ENCODE peak calls at places on chromosomes 7 and 10, in seven cellular contexts. U, V, G, L, M, Q and D are unnamed samples.

GRCh38 chr7:50818324-50818723 is 35.6 kb upstream of the GRB10 start:
- DNase-seq in U (no peak), V (no peak), G (no peak), L (no peak), M (no peak), Q (no peak), D (no peak)

GRCh38 chr10:16999665-17000451 is 129.8 kb downstream of the CUBN start:
- DNase-seq in U (no peak), V (no peak), G (no peak), L (no peak), M (peak; percentile 84), Q (no peak), D (peak; percentile 85)

GRCh38 chr7:3207387-3207786 is 93.7 kb upstream of the SDK1 start:
- DNase-seq in U (no peak), V (no peak), G (no peak), L (no peak), M (no peak), Q (no peak), D (no peak)

GRCh38 chr10:37234692-37235091 is 109.3 kb downstream of the ANKRD30A start:
- DNase-seq in U (no peak), V (no peak), G (no peak), L (no peak), M (no peak), Q (no peak), D (no peak)

GRCh38 chr10:110311357-110311949 is 6.7 kb upstream of the SMNDC1 start:
- DNase-seq in U (peak; percentile 59), V (peak; percentile 79), G (peak; percentile 58), L (no peak), M (peak; percentile 70), Q (peak; percentile 73), D (peak; percentile 70)

GRCh38 chr10:25384618-25385017 is 209.8 kb downstream of the GPR158 start:
- DNase-seq in U (no peak), V (no peak), G (no peak), L (no peak), M (no peak), Q (peak; percentile 76), D (no peak)

GRCh38 chr10:4883079-4883739 is 57.2 kb downstream of the AKR1E2 start:
- DNase-seq in U (no peak), V (no peak), G (no peak), L (no peak), M (peak; percentile 79), Q (no peak), D (peak; percentile 83)

GRCh38 chr10:104328916-104329710 is 9.2 kb downstream of the ITPRIP start:
- DNase-seq in U (peak; percentile 79), V (peak; percentile 75), G (peak; percentile 60), L (no peak), M (peak; percentile 95), Q (peak; percentile 100), D (peak; percentile 97)

GRCh38 chr10:219731-220472 is 84.6 kb downstream of the ZMYND11 start:
- DNase-seq in U (no peak), V (no peak), G (no peak), L (no peak), M (no peak), Q (no peak), D (no peak)

GRCh38 chr7:137642467-137642866 is 204.3 kb downstream of the DGKI start:
- DNase-seq in U (no peak), V (no peak), G (no peak), L (no peak), M (peak; percentile 63), Q (no peak), D (peak; percentile 69)

GRCh38 chr7:67788689-67789088 is 792.1 kb downstream of the TYW1 start:
- DNase-seq in U (no peak), V (no peak), G (no peak), L (peak; percentile 5), M (no peak), Q (no peak), D (no peak)

GRCh38 chr7:23394828-23395227 is 75.5 kb downstream of the IGF2BP3 start:
- DNase-seq in U (no peak), V (no peak), G (no peak), L (no peak), M (no peak), Q (no peak), D (peak; percentile 42)

GRCh38 chr7:136857573-136857972 is 10.9 kb upstream of the CHRM2 start:
- DNase-seq in U (peak; percentile 59), V (peak; percentile 42), G (no peak), L (no peak), M (peak; percentile 70), Q (peak; percentile 18), D (peak; percentile 57)

GRCh38 chr7:155491812-155492211 is 33.9 kb downstream of the EN2 start:
- DNase-seq in U (no peak), V (no peak), G (no peak), L (no peak), M (no peak), Q (no peak), D (no peak)

GRCh38 chr7:117084286-117084685 is 131.0 kb downstream of the ST7 start:
- DNase-seq in U (no peak), V (no peak), G (no peak), L (no peak), M (no peak), Q (peak; percentile 80), D (no peak)

GRCh38 chr10:103451871-103452713 is at the start of gene CALHM2:
- DNase-seq in U (peak; percentile 43), V (peak; percentile 73), G (peak; percentile 72), L (no peak), M (peak; percentile 68), Q (peak; percentile 88), D (peak; percentile 41)

GRCh38 chr7:29310625-29311024 is 116.0 kb downstream of the CHN2 start:
- DNase-seq in U (no peak), V (no peak), G (no peak), L (no peak), M (no peak), Q (no peak), D (no peak)

GRCh38 chr10:61899663-61899996 is 1.9 kb upstream of the ARID5B start:
- DNase-seq in U (no peak), V (no peak), G (no peak), L (no peak), M (no peak), Q (no peak), D (no peak)

DNA sequence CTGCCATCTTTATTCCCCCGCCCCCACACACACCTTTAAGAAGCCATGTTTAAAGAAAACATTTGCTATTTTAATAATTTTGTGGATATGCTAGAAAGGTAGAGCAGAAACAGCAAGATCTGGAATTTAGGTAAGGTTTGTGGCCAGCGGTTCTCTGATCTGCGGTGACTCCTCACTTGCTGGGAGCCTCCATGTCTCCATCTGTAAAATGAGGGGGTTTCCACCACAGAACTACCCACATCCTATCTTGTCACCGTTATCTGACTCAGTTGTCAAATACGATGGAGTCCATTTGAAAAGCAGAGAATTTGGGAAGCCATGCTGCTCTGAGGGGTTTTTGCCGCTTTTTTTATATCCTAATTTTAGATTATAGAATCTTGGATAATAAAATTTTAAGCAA is 23.3 kb downstream of the MACC1 start:
- DNase-seq in U (no peak), V (no peak), G (no peak), L (no peak), M (no peak), Q (no peak), D (no peak)
- H3K4ac ChIP-seq in U (no peak overlapping the region), V (no peak overlapping the region), G (no peak overlapping the region), L (no peak overlapping the region), M (no peak overlapping the region), Q (no peak overlapping the region), D (peak overlapping the region; percentile 84)

GRCh38 chr7:150329331-150330106 is 6.2 kb upstream of the ACTR3C start:
- DNase-seq in U (no peak), V (peak; percentile 56), G (peak; percentile 91), L (peak; percentile 66), M (no peak), Q (no peak), D (no peak)
- H3K4me2 ChIP-seq in U (no peak overlapping the region), V (no peak overlapping the region), G (no peak overlapping the region), L (peak overlapping the region; percentile 45), M (no peak overlapping the region), Q (no peak overlapping the region), D (no peak overlapping the region)

GRCh38 chr10:95487994-95488393 is 73.2 kb downstream of the SORBS1 start:
- DNase-seq in U (no peak), V (no peak), G (no peak), L (no peak), M (no peak), Q (no peak), D (no peak)
- H2BK120ac ChIP-seq in U (no peak overlapping the region), V (no peak overlapping the region), G (no peak overlapping the region), L (no peak overlapping the region), M (no peak overlapping the region), Q (no peak overlapping the region), D (no peak overlapping the region)

GRCh38 chr7:92131093-92131492 is 3.2 kb downstream of the CYP51A1 start:
- DNase-seq in U (no peak), V (no peak), G (no peak), L (no peak), M (no peak), Q (no peak), D (no peak)
- H3K4ac ChIP-seq in U (no peak overlapping the region), V (no peak overlapping the region), G (no peak overlapping the region), L (no peak overlapping the region), M (no peak overlapping the region), Q (peak overlapping the region; percentile 67), D (no peak overlapping the region)